ENCODE peak calls at places on chromosome 18, in seven cellular contexts. One of them, this sample, is unnamed.

GRCh38 chr18:48294894-48295585 is 114.1 kb downstream of the ZBTB7C start:
- DNase-seq in astrocyte of the spinal cord: no peak
- DNase-seq in prostate gland: no peak
- DNase-seq in GM12865: no peak
- DNase-seq in neural progenitor cell: no peak
- DNase-seq in HL-60: no peak
- DNase-seq in PC-9: no peak
- DNase-seq in this sample: no peak

GRCh38 chr18:73947180-73947989 is 200.2 kb downstream of the FBXO15 start:
- DNase-seq in HL-60: no peak
- DNase-seq in neural progenitor cell: no peak
- DNase-seq in prostate gland: no peak
- DNase-seq in PC-9: no peak
- DNase-seq in GM12865: no peak
- DNase-seq in astrocyte of the spinal cord: peak
- DNase-seq in this sample: no peak

GRCh38 chr18:21056545-21056944 is 55.1 kb downstream of the ROCK1 start:
- DNase-seq in HL-60: no peak
- DNase-seq in neural progenitor cell: no peak
- DNase-seq in prostate gland: no peak
- DNase-seq in PC-9: no peak
- DNase-seq in astrocyte of the spinal cord: no peak
- DNase-seq in GM12865: no peak
- DNase-seq in this sample: no peak

GRCh38 chr18:37403100-37403781 is 162.4 kb downstream of the CELF4 start:
- DNase-seq in GM12865: no peak
- DNase-seq in HL-60: no peak
- DNase-seq in PC-9: no peak
- DNase-seq in prostate gland: no peak
- DNase-seq in astrocyte of the spinal cord: peak
- DNase-seq in neural progenitor cell: no peak
- DNase-seq in this sample: no peak

GRCh38 chr18:48834421-48835011 is 116.2 kb downstream of the SMAD7 start:
- DNase-seq in PC-9: peak
- DNase-seq in prostate gland: no peak
- DNase-seq in GM12865: peak
- DNase-seq in neural progenitor cell: no peak
- DNase-seq in HL-60: peak
- DNase-seq in astrocyte of the spinal cord: peak
- DNase-seq in this sample: no peak

GRCh38 chr18:59881728-59882685 is 17.8 kb upstream of the PMAIP1 start:
- DNase-seq in HL-60: peak
- DNase-seq in GM12865: peak
- DNase-seq in prostate gland: no peak
- DNase-seq in neural progenitor cell: no peak
- DNase-seq in PC-9: peak
- DNase-seq in astrocyte of the spinal cord: peak
- DNase-seq in this sample: no peak

GRCh38 chr18:25604909-25605247 is 252.9 kb upstream of the ZNF521 start:
- DNase-seq in GM12865: no peak
- DNase-seq in astrocyte of the spinal cord: no peak
- DNase-seq in HL-60: no peak
- DNase-seq in prostate gland: no peak
- DNase-seq in neural progenitor cell: no peak
- DNase-seq in PC-9: no peak
- DNase-seq in this sample: no peak

GRCh38 chr18:31658670-31659573 is 25.5 kb downstream of the B4GALT6 start:
- DNase-seq in PC-9: no peak
- DNase-seq in neural progenitor cell: no peak
- DNase-seq in prostate gland: no peak
- DNase-seq in HL-60: no peak
- DNase-seq in GM12865: peak
- DNase-seq in astrocyte of the spinal cord: peak
- DNase-seq in this sample: no peak

GRCh38 chr18:61154866-61155265 is 178.4 kb upstream of the CDH20 start:
- DNase-seq in PC-9: no peak
- DNase-seq in astrocyte of the spinal cord: no peak
- DNase-seq in neural progenitor cell: no peak
- DNase-seq in HL-60: no peak
- DNase-seq in GM12865: no peak
- DNase-seq in prostate gland: no peak
- DNase-seq in this sample: no peak

GRCh38 chr18:57433492-57434176 is 1.5 kb upstream of the ONECUT2 start:
- DNase-seq in PC-9: peak
- DNase-seq in GM12865: no peak
- DNase-seq in neural progenitor cell: no peak
- DNase-seq in HL-60: no peak
- DNase-seq in prostate gland: no peak
- DNase-seq in astrocyte of the spinal cord: no peak
- DNase-seq in this sample: no peak

GRCh38 chr18:31203086-31203793 is 40.6 kb upstream of the DSC1 start:
- DNase-seq in HL-60: peak
- DNase-seq in prostate gland: no peak
- DNase-seq in GM12865: no peak
- DNase-seq in PC-9: no peak
- DNase-seq in astrocyte of the spinal cord: no peak
- DNase-seq in neural progenitor cell: no peak
- DNase-seq in this sample: no peak

GRCh38 chr18:40851014-40851429 is 1104.0 kb upstream of the PIK3C3 start:
- DNase-seq in HL-60: no peak
- DNase-seq in GM12865: no peak
- DNase-seq in neural progenitor cell: no peak
- DNase-seq in prostate gland: peak
- DNase-seq in astrocyte of the spinal cord: peak
- DNase-seq in PC-9: no peak
- DNase-seq in this sample: peak

GRCh38 chr18:62957885-62958472 is 242.6 kb downstream of the PHLPP1 start:
- DNase-seq in GM12865: peak
- DNase-seq in neural progenitor cell: peak
- DNase-seq in astrocyte of the spinal cord: no peak
- DNase-seq in prostate gland: no peak
- DNase-seq in PC-9: no peak
- DNase-seq in HL-60: peak
- DNase-seq in this sample: peak

GRCh38 chr18:76495435-76496199 is 575 bp upstream of the ZNF516 start:
- DNase-seq in astrocyte of the spinal cord: peak
- DNase-seq in GM12865: peak
- DNase-seq in PC-9: no peak
- DNase-seq in neural progenitor cell: peak
- DNase-seq in prostate gland: no peak
- DNase-seq in HL-60: peak
- DNase-seq in this sample: no peak

GRCh38 chr18:51091270-51091669 is 61.3 kb downstream of the SMAD4 start:
- DNase-seq in GM12865: no peak
- DNase-seq in PC-9: no peak
- DNase-seq in prostate gland: no peak
- DNase-seq in astrocyte of the spinal cord: no peak
- DNase-seq in HL-60: no peak
- DNase-seq in neural progenitor cell: no peak
- DNase-seq in this sample: no peak
- H3K4me3 ChIP-seq in GM12865: no peak
- H3K4me3 ChIP-seq in PC-9: no peak
- H3K4me3 ChIP-seq in prostate gland: no peak
- H3K4me3 ChIP-seq in astrocyte of the spinal cord: no peak
- H3K4me3 ChIP-seq in HL-60: no peak
- H3K4me3 ChIP-seq in neural progenitor cell: no peak
- H3K4me3 ChIP-seq in this sample: no peak

GRCh38 chr18:79679552-79680099 is at the start of gene CTDP1:
- DNase-seq in PC-9: peak
- DNase-seq in prostate gland: peak
- DNase-seq in astrocyte of the spinal cord: peak
- DNase-seq in neural progenitor cell: peak
- DNase-seq in GM12865: peak
- DNase-seq in HL-60: peak
- DNase-seq in this sample: peak

GRCh38 chr18:79680891-79681339 is 1.3 kb downstream of the CTDP1 start:
- DNase-seq in PC-9: no peak
- DNase-seq in prostate gland: no peak
- DNase-seq in HL-60: peak
- DNase-seq in GM12865: no peak
- DNase-seq in neural progenitor cell: no peak
- DNase-seq in astrocyte of the spinal cord: no peak
- DNase-seq in this sample: no peak

GRCh38 chr18:79681484-79682387 is 2.1 kb downstream of the CTDP1 start:
- DNase-seq in astrocyte of the spinal cord: no peak
- DNase-seq in GM12865: no peak
- DNase-seq in neural progenitor cell: no peak
- DNase-seq in PC-9: no peak
- DNase-seq in prostate gland: peak
- DNase-seq in HL-60: peak
- DNase-seq in this sample: peak

GRCh38 chr18:79678665-79679551 is 695 bp upstream of the CTDP1 start:
- DNase-seq in PC-9: peak
- DNase-seq in neural progenitor cell: peak
- DNase-seq in GM12865: peak
- DNase-seq in HL-60: peak
- DNase-seq in astrocyte of the spinal cord: peak
- DNase-seq in prostate gland: peak
- DNase-seq in this sample: peak

DNA sequence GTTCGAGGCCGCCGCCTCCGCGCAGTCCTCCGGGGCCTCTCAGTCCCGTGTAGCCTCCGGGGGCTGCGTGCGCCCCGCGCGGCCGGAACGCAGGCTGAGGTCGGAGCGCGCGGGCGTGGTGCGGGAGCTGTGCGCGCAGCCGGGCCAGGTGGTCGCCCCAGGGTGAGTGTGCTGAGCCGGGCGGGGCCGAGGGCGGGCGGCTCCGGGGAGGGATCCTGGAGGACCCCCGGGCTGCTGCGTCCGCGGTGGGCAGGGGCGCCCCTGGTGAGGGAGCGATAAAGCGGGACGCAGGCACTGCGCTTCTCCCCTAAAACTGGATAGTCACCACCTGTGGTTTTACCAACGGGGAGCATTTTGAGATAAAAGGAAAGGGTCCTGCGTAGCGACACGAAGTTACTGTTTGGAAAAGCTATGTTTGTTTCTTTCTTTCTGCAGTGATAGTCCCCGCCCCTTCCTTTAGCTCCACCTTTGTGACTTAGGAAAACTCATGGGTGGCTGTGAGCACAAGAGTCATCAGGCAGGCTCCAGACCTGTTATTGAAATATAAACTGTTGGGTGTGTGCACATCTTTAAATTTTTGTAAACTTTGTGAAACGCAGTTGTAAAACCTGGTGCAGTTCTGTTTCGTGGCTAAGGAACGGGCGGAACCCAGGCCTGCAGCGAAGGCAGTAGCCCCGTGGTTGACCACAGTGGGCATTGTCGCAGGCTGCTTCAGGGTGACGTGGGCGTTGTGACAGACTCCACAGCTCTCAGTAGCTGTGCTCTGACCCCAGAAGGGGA is 687 bp downstream of the CTDP1 start:
- DNase-seq in astrocyte of the spinal cord: peak
- DNase-seq in GM12865: peak
- DNase-seq in HL-60: peak
- DNase-seq in neural progenitor cell: peak
- DNase-seq in prostate gland: peak
- DNase-seq in PC-9: peak
- DNase-seq in this sample: no peak
- TF ChIP-seq CTCF in astrocyte of the spinal cord: no peak
- TF ChIP-seq CTCF in GM12865: no peak
- TF ChIP-seq CTCF in HL-60: no peak
- TF ChIP-seq CTCF in neural progenitor cell: peak
- TF ChIP-seq CTCF in prostate gland: peak
- TF ChIP-seq CTCF in PC-9: no peak
- TF ChIP-seq CTCF in this sample: no peak

GRCh38 chr18:79609021-79609461 is 70.6 kb upstream of the CTDP1 start:
- DNase-seq in prostate gland: no peak
- DNase-seq in HL-60: no peak
- DNase-seq in PC-9: no peak
- DNase-seq in astrocyte of the spinal cord: no peak
- DNase-seq in neural progenitor cell: no peak
- DNase-seq in GM12865: no peak
- DNase-seq in this sample: no peak
- H3K4me3 ChIP-seq in prostate gland: no peak
- H3K4me3 ChIP-seq in HL-60: no peak
- H3K4me3 ChIP-seq in PC-9: no peak
- H3K4me3 ChIP-seq in astrocyte of the spinal cord: no peak
- H3K4me3 ChIP-seq in neural progenitor cell: no peak
- H3K4me3 ChIP-seq in GM12865: no peak
- H3K4me3 ChIP-seq in this sample: no peak

GRCh38 chr18:46607926-46608325 is 49.1 kb downstream of the LOXHD1 start:
- DNase-seq in HL-60: no peak
- DNase-seq in neural progenitor cell: no peak
- DNase-seq in astrocyte of the spinal cord: no peak
- DNase-seq in GM12865: no peak
- DNase-seq in prostate gland: no peak
- DNase-seq in PC-9: no peak
- DNase-seq in this sample: no peak

DNA sequence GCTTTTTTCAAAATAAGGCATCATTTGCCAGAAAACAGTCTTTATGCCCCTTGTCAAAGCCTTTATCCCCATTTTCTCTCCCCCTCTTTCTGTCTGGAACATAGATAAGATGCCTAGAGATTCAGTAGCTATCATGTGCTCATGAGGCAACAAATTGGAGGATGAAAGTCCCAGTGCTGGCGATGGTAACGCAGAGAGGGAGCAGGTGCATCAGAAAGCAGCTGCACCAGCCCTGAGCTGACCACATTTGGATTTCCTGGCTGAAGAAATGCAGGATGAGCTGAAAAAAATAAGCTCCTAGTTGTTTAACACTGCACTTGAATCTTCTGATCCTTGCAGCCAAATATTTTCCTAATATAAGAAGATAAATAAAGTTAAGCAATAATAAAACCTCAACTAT is 48.0 kb downstream of the LOXHD1 start:
- DNase-seq in HL-60: no peak
- DNase-seq in GM12865: no peak
- DNase-seq in astrocyte of the spinal cord: no peak
- DNase-seq in PC-9: no peak
- DNase-seq in neural progenitor cell: no peak
- DNase-seq in prostate gland: no peak
- DNase-seq in this sample: no peak
- TF ChIP-seq CTCF in HL-60: no peak
- TF ChIP-seq CTCF in GM12865: no peak
- TF ChIP-seq CTCF in astrocyte of the spinal cord: no peak
- TF ChIP-seq CTCF in PC-9: no peak
- TF ChIP-seq CTCF in neural progenitor cell: no peak
- TF ChIP-seq CTCF in prostate gland: no peak
- TF ChIP-seq CTCF in this sample: no peak

GRCh38 chr18:44552706-44553105 is 128.0 kb upstream of the SETBP1 start:
- DNase-seq in HL-60: no peak
- DNase-seq in PC-9: no peak
- DNase-seq in GM12865: no peak
- DNase-seq in astrocyte of the spinal cord: peak
- DNase-seq in neural progenitor cell: peak
- DNase-seq in prostate gland: no peak
- DNase-seq in this sample: no peak

GRCh38 chr18:44557626-44558151 is 123.0 kb upstream of the SETBP1 start:
- DNase-seq in GM12865: no peak
- DNase-seq in prostate gland: no peak
- DNase-seq in astrocyte of the spinal cord: no peak
- DNase-seq in HL-60: no peak
- DNase-seq in PC-9: no peak
- DNase-seq in neural progenitor cell: no peak
- DNase-seq in this sample: no peak

DNA sequence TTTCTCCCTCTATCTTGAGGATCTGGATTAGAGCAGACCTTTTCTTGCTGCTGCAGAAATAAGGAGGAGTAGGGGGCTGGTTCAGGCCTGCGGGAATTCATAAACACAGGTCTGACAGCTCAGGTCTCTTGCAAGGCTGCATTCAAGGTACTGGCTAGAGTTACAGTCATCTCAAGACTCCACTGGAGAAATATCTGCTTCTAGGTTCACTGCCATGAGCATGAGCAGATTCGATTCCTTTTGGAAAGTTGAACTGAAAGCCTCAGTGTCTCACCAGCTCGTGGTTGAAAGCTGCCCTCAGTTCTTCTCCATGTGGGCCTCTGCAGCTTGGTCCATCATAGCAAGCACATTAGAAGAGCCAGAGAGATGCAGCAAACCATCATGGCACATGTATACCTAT is 124.4 kb upstream of the SETBP1 start:
- DNase-seq in neural progenitor cell: no peak
- DNase-seq in HL-60: no peak
- DNase-seq in PC-9: no peak
- DNase-seq in prostate gland: no peak
- DNase-seq in GM12865: peak
- DNase-seq in astrocyte of the spinal cord: no peak
- DNase-seq in this sample: no peak
- H3K4me3 ChIP-seq in neural progenitor cell: no peak
- H3K4me3 ChIP-seq in HL-60: no peak
- H3K4me3 ChIP-seq in PC-9: no peak
- H3K4me3 ChIP-seq in prostate gland: no peak
- H3K4me3 ChIP-seq in GM12865: no peak
- H3K4me3 ChIP-seq in astrocyte of the spinal cord: no peak
- H3K4me3 ChIP-seq in this sample: no peak

This sample was measured in LNCaP clone FGC.